ENCODE peak calls at places on chromosome 20, in six cellular contexts. R is ELR; W is HEK293T; M is activated T-helper 1 cell treated with anti-CD3 and anti-CD28 coated beads, Interleukin-2, amount 50 U/mL, for 16 hours; L is psoas muscle; H is iPS DF 19.7. X is an unnamed sample.

GRCh38 chr20:50815162-50815989 is 20.5 kb downstream of the BCAS4 start:
- DNase-seq in R (peak), M (no peak), H (no peak), W (no peak), L (no peak), X (no peak)

GRCh38 chr20:48722002-48722731 is 105.6 kb downstream of the PREX1 start:
- DNase-seq in L (no peak), R (peak), M (no peak), W (no peak), H (no peak), X (no peak)

GRCh38 chr20:17680836-17681740 is 954 bp downstream of the RRBP1 start:
- DNase-seq in L (peak), R (peak), H (no peak), M (peak), W (peak), X (peak)

GRCh38 chr20:61543086-61543485 is 291.0 kb downstream of the CDH4 start:
- DNase-seq in R (no peak), L (no peak), M (no peak), H (no peak), W (no peak), X (no peak)

GRCh38 chr20:39822667-39823066 is 860.5 kb downstream of the DHX35 start:
- DNase-seq in H (no peak), R (peak), L (no peak), W (no peak), M (no peak), X (no peak)

GRCh38 chr20:38434310-38434741 is 802 bp downstream of the SNHG17 start:
- DNase-seq in R (peak), M (no peak), H (no peak), L (no peak), W (no peak), X (no peak)

GRCh38 chr20:13468166-13468565 is 170.6 kb downstream of the TASP1 start:
- DNase-seq in H (no peak), M (no peak), L (no peak), W (no peak), R (no peak), X (no peak)

GRCh38 chr20:3679749-3680700 is 1.8 kb downstream of the ADAM33 start:
- DNase-seq in M (no peak), L (peak), W (no peak), R (peak), H (no peak), X (no peak)

GRCh38 chr20:62011938-62012534 is 53.6 kb downstream of the TAF4 start:
- DNase-seq in L (no peak), H (no peak), M (no peak), R (no peak), W (no peak), X (no peak)

GRCh38 chr20:53149184-53149651 is 177.1 kb downstream of the TSHZ2 start:
- DNase-seq in M (no peak), W (no peak), L (no peak), H (no peak), R (no peak), X (no peak)

GRCh38 chr20:34507661-34508060 is 8.6 kb upstream of the DYNLRB1 start:
- DNase-seq in L (no peak), M (no peak), H (no peak), W (no peak), R (no peak), X (no peak)

GRCh38 chr20:51861726-51862466 is 59.6 kb upstream of the SALL4 start:
- DNase-seq in W (no peak), L (no peak), M (no peak), R (peak), H (no peak), X (no peak)

GRCh38 chr20:5401277-5401676 is 84.5 kb upstream of the PROKR2 start:
- DNase-seq in L (no peak), M (no peak), W (no peak), R (no peak), H (no peak), X (no peak)

GRCh38 chr20:41095110-41095969 is 42.0 kb upstream of the PLCG1 start:
- DNase-seq in H (no peak), R (peak), L (peak), W (peak), M (peak), X (peak)

GRCh38 chr20:24956001-24956761 is 7.1 kb downstream of the CST7 start:
- DNase-seq in R (no peak), W (no peak), L (no peak), H (no peak), M (no peak), X (no peak)

GRCh38 chr20:48667889-48668413 is 159.8 kb downstream of the PREX1 start:
- DNase-seq in W (no peak), M (no peak), L (no peak), R (no peak), H (no peak), X (peak)

GRCh38 chr20:63587256-63587655 is 13.2 kb upstream of the HELZ2 start:
- DNase-seq in H (no peak), M (no peak), R (no peak), L (no peak), W (no peak), X (no peak)

GRCh38 chr20:24378651-24379050 is 90.8 kb upstream of the SYNDIG1 start:
- DNase-seq in L (no peak), H (no peak), W (no peak), M (no peak), R (no peak), X (no peak)

GRCh38 chr20:26218301-26218700 is 521.6 kb upstream of the ZNF337 start:
- DNase-seq in W (no peak), M (no peak), R (peak), H (no peak), L (no peak), X (no peak)

GRCh38 chr20:62355527-62356142 is 11.5 kb downstream of the LAMA5 start:
- DNase-seq in W (no peak), H (no peak), R (peak), M (no peak), L (peak), X (peak)

GRCh38 chr20:50943091-50943490 is 11.9 kb upstream of the ADNP start:
- DNase-seq in L (no peak), M (no peak), H (no peak), W (no peak), R (no peak), X (no peak)

GRCh38 chr20:43949248-43949647 is 34.6 kb downstream of the TOX2 start:
- DNase-seq in H (no peak), M (no peak), L (no peak), R (no peak), W (no peak), X (no peak)

GRCh38 chr20:61263084-61263695 is 11.1 kb downstream of the CDH4 start:
- DNase-seq in L (no peak), W (peak), R (peak), H (no peak), M (no peak), X (no peak)

GRCh38 chr20:3705970-3706739 is 6.2 kb downstream of the SIGLEC1 start:
- DNase-seq in W (no peak), L (peak), R (no peak), H (no peak), M (no peak), X (no peak)

GRCh38 chr20:1327241-1327653 is 1.7 kb downstream of the SDCBP2 start:
- DNase-seq in W (no peak), M (no peak), H (no peak), L (no peak), R (peak), X (no peak)

GRCh38 chr20:805713-806112 is 27.8 kb upstream of the FAM110A start:
- DNase-seq in R (peak), H (no peak), W (no peak), M (no peak), L (no peak), X (peak)

GRCh38 chr20:56414842-56415765 is 3.0 kb downstream of the CASS4 start:
- DNase-seq in H (no peak), L (no peak), W (no peak), R (peak), M (no peak), X (no peak)

GRCh38 chr20:48787861-48788375 is 39.9 kb downstream of the PREX1 start:
- DNase-seq in M (no peak), L (no peak), W (no peak), H (no peak), R (peak), X (peak)

GRCh38 chr20:40758790-40759189 is 69.8 kb upstream of the MAFB start:
- DNase-seq in H (no peak), L (no peak), R (no peak), M (no peak), W (no peak), X (no peak)

GRCh38 chr20:1381753-1382591 is 10.9 kb downstream of the FKBP1A start:
- DNase-seq in M (no peak), H (no peak), R (no peak), W (no peak), L (peak), X (peak)

GRCh38 chr20:63530788-63531160 is 6.4 kb downstream of the PTK6 start:
- DNase-seq in H (no peak), M (no peak), R (no peak), L (no peak), W (no peak), X (no peak)

GRCh38 chr20:38878798-38879197 is 47.4 kb upstream of the FAM83D start:
- DNase-seq in M (no peak), W (peak), L (no peak), H (no peak), R (peak), X (no peak)

GRCh38 chr20:49852522-49853055 is 40.0 kb downstream of the SLC9A8 start:
- DNase-seq in L (no peak), R (no peak), M (no peak), W (no peak), H (no peak), X (no peak)

GRCh38 chr20:16491277-16491912 is 81.9 kb downstream of the KIF16B start:
- DNase-seq in M (no peak), R (no peak), L (no peak), H (no peak), W (no peak), X (no peak)

GRCh38 chr20:4516851-4517250 is 204.9 kb upstream of the PRND start:
- DNase-seq in R (no peak), L (no peak), H (no peak), M (no peak), W (no peak), X (no peak)

GRCh38 chr20:49393803-49394202 is 88.7 kb downstream of the KCNB1 start:
- DNase-seq in H (no peak), L (no peak), W (no peak), M (no peak), R (no peak), X (no peak)

GRCh38 chr20:42277203-42277602 is 659.0 kb upstream of the CHD6 start:
- DNase-seq in H (no peak), M (no peak), R (no peak), L (no peak), W (no peak), X (peak)